ENCODE peak calls at places on chromosome 1, in nine cellular contexts. One of them, this sample, is unnamed.

GRCh38 chr1:239547987-239548386 is 161.6 kb downstream of the CHRM3 start:
- DNase-seq in left ventricle myocardium inferior: no peak
- DNase-seq in upper lobe of left lung: no peak
- DNase-seq in tibial artery: no peak
- DNase-seq in heart right ventricle: no peak
- DNase-seq in aorta: no peak
- DNase-seq in IMR-90: no peak
- DNase-seq in CD8-positive, alpha-beta memory T cell: no peak
- DNase-seq in SJSA1: no peak
- DNase-seq in this sample: peak; percentile 44

GRCh38 chr1:1088801-1089680 is 14.9 kb upstream of the RNF223 start:
- DNase-seq in aorta: no peak
- DNase-seq in SJSA1: peak; percentile 40
- DNase-seq in IMR-90: no peak
- DNase-seq in left ventricle myocardium inferior: peak; percentile 12
- DNase-seq in tibial artery: peak; percentile 11
- DNase-seq in CD8-positive, alpha-beta memory T cell: peak; percentile 41
- DNase-seq in upper lobe of left lung: no peak
- DNase-seq in heart right ventricle: no peak
- DNase-seq in this sample: no peak

GRCh38 chr1:232142403-232143314 is 487.3 kb downstream of the SIPA1L2 start:
- DNase-seq in tibial artery: peak; percentile 36
- DNase-seq in IMR-90: peak; percentile 82
- DNase-seq in SJSA1: peak; percentile 85
- DNase-seq in upper lobe of left lung: no peak
- DNase-seq in left ventricle myocardium inferior: no peak
- DNase-seq in heart right ventricle: peak; percentile 16
- DNase-seq in CD8-positive, alpha-beta memory T cell: no peak
- DNase-seq in aorta: peak; percentile 84
- DNase-seq in this sample: no peak

GRCh38 chr1:29438991-29439390 is 202.7 kb downstream of the PTPRU start:
- DNase-seq in SJSA1: no peak
- DNase-seq in aorta: no peak
- DNase-seq in heart right ventricle: no peak
- DNase-seq in IMR-90: no peak
- DNase-seq in CD8-positive, alpha-beta memory T cell: no peak
- DNase-seq in upper lobe of left lung: no peak
- DNase-seq in left ventricle myocardium inferior: no peak
- DNase-seq in tibial artery: no peak
- DNase-seq in this sample: no peak

GRCh38 chr1:33867684-33868083 is 3.8 kb downstream of the HMGB4 start:
- DNase-seq in SJSA1: no peak
- DNase-seq in left ventricle myocardium inferior: no peak
- DNase-seq in upper lobe of left lung: no peak
- DNase-seq in heart right ventricle: no peak
- DNase-seq in CD8-positive, alpha-beta memory T cell: no peak
- DNase-seq in aorta: no peak
- DNase-seq in tibial artery: no peak
- DNase-seq in IMR-90: no peak
- DNase-seq in this sample: no peak

GRCh38 chr1:43147625-43148319 is 24.3 kb downstream of the EBNA1BP2 start:
- DNase-seq in heart right ventricle: peak; percentile 68
- DNase-seq in SJSA1: peak; percentile 59
- DNase-seq in upper lobe of left lung: peak; percentile 89
- DNase-seq in CD8-positive, alpha-beta memory T cell: no peak
- DNase-seq in tibial artery: peak; percentile 36
- DNase-seq in IMR-90: peak; percentile 32
- DNase-seq in aorta: peak; percentile 78
- DNase-seq in left ventricle myocardium inferior: peak; percentile 63
- DNase-seq in this sample: peak; percentile 38

GRCh38 chr1:94092210-94092613 is 28.7 kb downstream of the ABCA4 start:
- DNase-seq in left ventricle myocardium inferior: no peak
- DNase-seq in CD8-positive, alpha-beta memory T cell: no peak
- DNase-seq in upper lobe of left lung: no peak
- DNase-seq in heart right ventricle: peak; percentile 84
- DNase-seq in tibial artery: peak; percentile 37
- DNase-seq in IMR-90: peak; percentile 61
- DNase-seq in SJSA1: peak; percentile 94
- DNase-seq in aorta: no peak
- DNase-seq in this sample: no peak

GRCh38 chr1:63691672-63692425 is 82.0 kb upstream of the ROR1 start:
- DNase-seq in left ventricle myocardium inferior: no peak
- DNase-seq in IMR-90: peak; percentile 94
- DNase-seq in CD8-positive, alpha-beta memory T cell: no peak
- DNase-seq in aorta: no peak
- DNase-seq in SJSA1: peak; percentile 65
- DNase-seq in tibial artery: peak; percentile 69
- DNase-seq in heart right ventricle: peak; percentile 65
- DNase-seq in upper lobe of left lung: peak; percentile 67
- DNase-seq in this sample: peak; percentile 85

GRCh38 chr1:25425098-25426085 is 4.8 kb upstream of the RHCE start:
- DNase-seq in left ventricle myocardium inferior: no peak
- DNase-seq in heart right ventricle: no peak
- DNase-seq in CD8-positive, alpha-beta memory T cell: no peak
- DNase-seq in upper lobe of left lung: no peak
- DNase-seq in SJSA1: no peak
- DNase-seq in IMR-90: peak; percentile 33
- DNase-seq in aorta: no peak
- DNase-seq in tibial artery: no peak
- DNase-seq in this sample: peak; percentile 62

GRCh38 chr1:187471555-187471954 is 642.8 kb downstream of the PLA2G4A start:
- DNase-seq in tibial artery: no peak
- DNase-seq in aorta: no peak
- DNase-seq in CD8-positive, alpha-beta memory T cell: no peak
- DNase-seq in upper lobe of left lung: no peak
- DNase-seq in IMR-90: peak; percentile 56
- DNase-seq in SJSA1: no peak
- DNase-seq in heart right ventricle: no peak
- DNase-seq in left ventricle myocardium inferior: no peak
- DNase-seq in this sample: no peak

GRCh38 chr1:70528591-70529333 is 117.7 kb downstream of the CTH start:
- DNase-seq in left ventricle myocardium inferior: no peak
- DNase-seq in SJSA1: no peak
- DNase-seq in IMR-90: peak; percentile 33
- DNase-seq in heart right ventricle: peak; percentile 21
- DNase-seq in aorta: no peak
- DNase-seq in CD8-positive, alpha-beta memory T cell: no peak
- DNase-seq in upper lobe of left lung: no peak
- DNase-seq in tibial artery: no peak
- DNase-seq in this sample: peak; percentile 12

GRCh38 chr1:209924386-209924785 is 13.6 kb upstream of the SYT14 start:
- DNase-seq in heart right ventricle: no peak
- DNase-seq in left ventricle myocardium inferior: no peak
- DNase-seq in upper lobe of left lung: no peak
- DNase-seq in aorta: no peak
- DNase-seq in tibial artery: no peak
- DNase-seq in IMR-90: no peak
- DNase-seq in CD8-positive, alpha-beta memory T cell: no peak
- DNase-seq in SJSA1: no peak
- DNase-seq in this sample: no peak

GRCh38 chr1:25048728-25049127 is 118.7 kb upstream of the RUNX3 start:
- DNase-seq in SJSA1: no peak
- DNase-seq in tibial artery: no peak
- DNase-seq in aorta: no peak
- DNase-seq in heart right ventricle: no peak
- DNase-seq in CD8-positive, alpha-beta memory T cell: no peak
- DNase-seq in IMR-90: no peak
- DNase-seq in left ventricle myocardium inferior: no peak
- DNase-seq in upper lobe of left lung: no peak
- DNase-seq in this sample: no peak

GRCh38 chr1:207752456-207753132 is 740 bp downstream of the CD46 start:
- DNase-seq in tibial artery: peak; percentile 24
- DNase-seq in heart right ventricle: peak; percentile 11
- DNase-seq in IMR-90: peak; percentile 13
- DNase-seq in aorta: no peak
- DNase-seq in upper lobe of left lung: peak; percentile 70
- DNase-seq in left ventricle myocardium inferior: no peak
- DNase-seq in CD8-positive, alpha-beta memory T cell: no peak
- DNase-seq in SJSA1: no peak
- DNase-seq in this sample: peak; percentile 86

GRCh38 chr1:182388392-182389134 is 3.0 kb downstream of the GLUL start:
- DNase-seq in CD8-positive, alpha-beta memory T cell: no peak
- DNase-seq in upper lobe of left lung: no peak
- DNase-seq in IMR-90: no peak
- DNase-seq in aorta: no peak
- DNase-seq in tibial artery: no peak
- DNase-seq in left ventricle myocardium inferior: no peak
- DNase-seq in SJSA1: no peak
- DNase-seq in heart right ventricle: no peak
- DNase-seq in this sample: no peak

GRCh38 chr1:182391362-182392044 is at the start of gene GLUL:
- DNase-seq in heart right ventricle: peak; percentile 93
- DNase-seq in aorta: peak; percentile 96
- DNase-seq in CD8-positive, alpha-beta memory T cell: peak; percentile 67
- DNase-seq in SJSA1: peak; percentile 92
- DNase-seq in tibial artery: peak; percentile 96
- DNase-seq in IMR-90: peak; percentile 89
- DNase-seq in left ventricle myocardium inferior: peak; percentile 96
- DNase-seq in upper lobe of left lung: peak; percentile 97
- DNase-seq in this sample: peak; percentile 82

GRCh38 chr1:182387566-182387965 is 4.0 kb downstream of the GLUL start:
- DNase-seq in tibial artery: no peak
- DNase-seq in CD8-positive, alpha-beta memory T cell: no peak
- DNase-seq in SJSA1: no peak
- DNase-seq in IMR-90: no peak
- DNase-seq in heart right ventricle: no peak
- DNase-seq in aorta: no peak
- DNase-seq in upper lobe of left lung: no peak
- DNase-seq in left ventricle myocardium inferior: no peak
- DNase-seq in this sample: no peak

GRCh38 chr1:182391028-182391361 is 595 bp downstream of the GLUL start:
- DNase-seq in upper lobe of left lung: peak; percentile 69
- DNase-seq in SJSA1: peak; percentile 79
- DNase-seq in aorta: no peak
- DNase-seq in heart right ventricle: no peak
- DNase-seq in tibial artery: no peak
- DNase-seq in left ventricle myocardium inferior: no peak
- DNase-seq in IMR-90: no peak
- DNase-seq in CD8-positive, alpha-beta memory T cell: peak; percentile 64
- DNase-seq in this sample: no peak

GRCh38 chr1:182389619-182390047 is 2.0 kb downstream of the GLUL start:
- DNase-seq in upper lobe of left lung: peak; percentile 64
- DNase-seq in CD8-positive, alpha-beta memory T cell: no peak
- DNase-seq in aorta: no peak
- DNase-seq in tibial artery: peak; percentile 66
- DNase-seq in SJSA1: no peak
- DNase-seq in heart right ventricle: peak; percentile 12
- DNase-seq in left ventricle myocardium inferior: peak; percentile 30
- DNase-seq in IMR-90: no peak
- DNase-seq in this sample: peak; percentile 40
- H3K4me1 ChIP-seq in upper lobe of left lung: peaks cover 25% of the 10 kb centered on the region
- H3K4me1 ChIP-seq in CD8-positive, alpha-beta memory T cell: peaks cover 10% of the 10 kb centered on the region
- H3K4me1 ChIP-seq in aorta: no peaks in the 10 kb centered on the region
- H3K4me1 ChIP-seq in tibial artery: no peaks in the 10 kb centered on the region
- H3K4me1 ChIP-seq in SJSA1: peaks cover 11% of the 10 kb centered on the region
- H3K4me1 ChIP-seq in heart right ventricle: peaks cover 40% of the 10 kb centered on the region
- H3K4me1 ChIP-seq in left ventricle myocardium inferior: peaks cover 94% of the 10 kb centered on the region
- H3K4me1 ChIP-seq in IMR-90: peaks cover 3% of the 10 kb centered on the region
- H3K4me1 ChIP-seq in this sample: no peaks in the 10 kb centered on the region

GRCh38 chr1:161069201-161069685 is 448 bp downstream of the ARHGAP30 start:
- DNase-seq in aorta: peak; percentile 52
- DNase-seq in CD8-positive, alpha-beta memory T cell: no peak
- DNase-seq in heart right ventricle: no peak
- DNase-seq in upper lobe of left lung: no peak
- DNase-seq in SJSA1: no peak
- DNase-seq in left ventricle myocardium inferior: no peak
- DNase-seq in tibial artery: no peak
- DNase-seq in IMR-90: no peak
- DNase-seq in this sample: no peak
- H3K4me3 ChIP-seq in aorta: no peak overlapping the region
- H3K4me3 ChIP-seq in CD8-positive, alpha-beta memory T cell: peak overlapping the region; percentile 84
- H3K4me3 ChIP-seq in heart right ventricle: peak overlapping the region; percentile 8
- H3K4me3 ChIP-seq in upper lobe of left lung: peak overlapping the region; percentile 46
- H3K4me3 ChIP-seq in SJSA1: no peak overlapping the region
- H3K4me3 ChIP-seq in left ventricle myocardium inferior: peak overlapping the region; percentile 49
- H3K4me3 ChIP-seq in tibial artery: peak overlapping the region; percentile 34
- H3K4me3 ChIP-seq in IMR-90: no peak overlapping the region
- H3K4me3 ChIP-seq in this sample: peak overlapping the region; percentile 53

GRCh38 chr1:2248127-2248826 is 20.2 kb downstream of the SKI start:
- DNase-seq in tibial artery: peak; percentile 23
- DNase-seq in left ventricle myocardium inferior: no peak
- DNase-seq in CD8-positive, alpha-beta memory T cell: no peak
- DNase-seq in IMR-90: no peak
- DNase-seq in upper lobe of left lung: peak; percentile 79
- DNase-seq in aorta: no peak
- DNase-seq in SJSA1: no peak
- DNase-seq in heart right ventricle: no peak
- DNase-seq in this sample: peak; percentile 90
- H3K4me1 ChIP-seq in tibial artery: peaks cover 13% of the 10 kb centered on the region
- H3K4me1 ChIP-seq in left ventricle myocardium inferior: peaks cover 97% of the 10 kb centered on the region
- H3K4me1 ChIP-seq in CD8-positive, alpha-beta memory T cell: peaks cover 64% of the 10 kb centered on the region
- H3K4me1 ChIP-seq in IMR-90: peaks cover 28% of the 10 kb centered on the region
- H3K4me1 ChIP-seq in upper lobe of left lung: peaks cover 72% of the 10 kb centered on the region
- H3K4me1 ChIP-seq in aorta: no peaks in the 10 kb centered on the region
- H3K4me1 ChIP-seq in SJSA1: peaks cover 20% of the 10 kb centered on the region
- H3K4me1 ChIP-seq in heart right ventricle: peaks cover 83% of the 10 kb centered on the region
- H3K4me1 ChIP-seq in this sample: peaks cover 14% of the 10 kb centered on the region

GRCh38 chr1:100036718-100037664 is 67.2 kb downstream of the SLC35A3 start:
- DNase-seq in heart right ventricle: no peak
- DNase-seq in upper lobe of left lung: peak; percentile 37
- DNase-seq in IMR-90: peak; percentile 58
- DNase-seq in aorta: no peak
- DNase-seq in CD8-positive, alpha-beta memory T cell: no peak
- DNase-seq in SJSA1: no peak
- DNase-seq in tibial artery: no peak
- DNase-seq in left ventricle myocardium inferior: no peak
- DNase-seq in this sample: peak; percentile 54

GRCh38 chr1:100035214-100035613 is 65.4 kb downstream of the SLC35A3 start:
- DNase-seq in SJSA1: no peak
- DNase-seq in aorta: no peak
- DNase-seq in CD8-positive, alpha-beta memory T cell: no peak
- DNase-seq in left ventricle myocardium inferior: no peak
- DNase-seq in upper lobe of left lung: no peak
- DNase-seq in heart right ventricle: no peak
- DNase-seq in tibial artery: no peak
- DNase-seq in IMR-90: no peak
- DNase-seq in this sample: no peak

GRCh38 chr1:100037665-100038400 is 68.0 kb downstream of the SLC35A3 start:
- DNase-seq in upper lobe of left lung: peak; percentile 95
- DNase-seq in IMR-90: peak; percentile 83
- DNase-seq in CD8-positive, alpha-beta memory T cell: peak; percentile 91
- DNase-seq in heart right ventricle: peak; percentile 89
- DNase-seq in SJSA1: peak; percentile 82
- DNase-seq in left ventricle myocardium inferior: peak; percentile 92
- DNase-seq in aorta: peak; percentile 92
- DNase-seq in tibial artery: peak; percentile 86
- DNase-seq in this sample: peak; percentile 89

GRCh38 chr1:100038401-100039306 is 68.9 kb downstream of the SLC35A3 start:
- DNase-seq in SJSA1: peak; percentile 64
- DNase-seq in tibial artery: peak; percentile 60
- DNase-seq in aorta: peak; percentile 77
- DNase-seq in CD8-positive, alpha-beta memory T cell: peak; percentile 85
- DNase-seq in heart right ventricle: peak; percentile 63
- DNase-seq in left ventricle myocardium inferior: peak; percentile 53
- DNase-seq in upper lobe of left lung: peak; percentile 71
- DNase-seq in IMR-90: peak; percentile 72
- DNase-seq in this sample: peak; percentile 80

DNA sequence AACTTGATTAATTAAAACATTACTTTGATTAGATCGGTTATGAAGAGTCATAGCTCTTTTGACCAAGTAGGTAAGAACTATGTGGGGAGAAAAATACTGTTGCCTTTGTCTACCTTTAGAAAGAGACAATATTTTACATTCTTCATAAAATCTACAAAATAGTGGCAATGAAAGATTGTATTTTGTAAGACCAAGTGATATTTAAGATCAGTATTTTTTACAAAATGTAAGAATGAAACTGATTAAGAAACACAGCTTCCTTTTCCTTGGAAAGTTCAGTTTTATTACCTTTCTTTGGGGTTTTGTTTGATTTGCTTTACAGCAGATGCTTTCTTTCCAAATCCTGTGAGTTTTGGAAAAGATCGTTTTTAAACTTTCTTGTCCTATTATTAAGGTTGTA is 69.8 kb downstream of the SLC35A3 start:
- DNase-seq in aorta: no peak
- DNase-seq in CD8-positive, alpha-beta memory T cell: no peak
- DNase-seq in left ventricle myocardium inferior: no peak
- DNase-seq in tibial artery: no peak
- DNase-seq in SJSA1: no peak
- DNase-seq in upper lobe of left lung: no peak
- DNase-seq in IMR-90: no peak
- DNase-seq in heart right ventricle: no peak
- DNase-seq in this sample: no peak
- H3K4me3 ChIP-seq in aorta: no peak overlapping the region
- H3K4me3 ChIP-seq in CD8-positive, alpha-beta memory T cell: peak overlapping the region; percentile 79
- H3K4me3 ChIP-seq in left ventricle myocardium inferior: peak overlapping the region; percentile 97
- H3K4me3 ChIP-seq in tibial artery: peak overlapping the region; percentile 88
- H3K4me3 ChIP-seq in SJSA1: peak overlapping the region; percentile 82
- H3K4me3 ChIP-seq in upper lobe of left lung: peak overlapping the region; percentile 85
- H3K4me3 ChIP-seq in IMR-90: peak overlapping the region; percentile 99
- H3K4me3 ChIP-seq in heart right ventricle: peak overlapping the region; percentile 90
- H3K4me3 ChIP-seq in this sample: no peak overlapping the region

This sample was measured in small intestine.